ENCODE peak calls at places on chromosomes 6 and 20, in four cellular contexts. One of them, this sample, is unnamed. For H3K4me1, the result is how much of the 10 kb centered on the place peaks cover.

GRCh38 chr6:129102741-129103140 is 219.8 kb downstream of the LAMA2 start:
- DNase-seq in K562: no peak
- DNase-seq in HCT116: no peak
- DNase-seq in HepG2: no peak
- DNase-seq in this sample: no peak

GRCh38 chr6:47476794-47477496 is 644 bp upstream of the CD2AP start:
- DNase-seq in K562: no peak
- DNase-seq in HCT116: no peak
- DNase-seq in HepG2: peak
- DNase-seq in this sample: no peak

GRCh38 chr6:13300649-13301590 is 27.4 kb downstream of the TBC1D7 start:
- DNase-seq in K562: no peak
- DNase-seq in HCT116: no peak
- DNase-seq in HepG2: peak
- DNase-seq in this sample: no peak

GRCh38 chr6:1094306-1094705 is 217.6 kb upstream of the FOXQ1 start:
- DNase-seq in K562: no peak
- DNase-seq in HCT116: no peak
- DNase-seq in HepG2: no peak
- DNase-seq in this sample: no peak

GRCh38 chr20:63525968-63526367 is 5.4 kb downstream of the PPDPF start:
- DNase-seq in K562: no peak
- DNase-seq in HCT116: no peak
- DNase-seq in HepG2: no peak
- DNase-seq in this sample: no peak

GRCh38 chr20:46357030-46357514 is 48.8 kb upstream of the CDH22 start:
- DNase-seq in K562: no peak
- DNase-seq in HCT116: no peak
- DNase-seq in HepG2: no peak
- DNase-seq in this sample: no peak

GRCh38 chr6:163694988-163695942 is 280.7 kb downstream of the QKI start:
- DNase-seq in K562: no peak
- DNase-seq in HCT116: no peak
- DNase-seq in HepG2: peak
- DNase-seq in this sample: no peak

GRCh38 chr6:69303382-69303781 is 493.4 kb downstream of the LMBRD1 start:
- DNase-seq in K562: no peak
- DNase-seq in HCT116: no peak
- DNase-seq in HepG2: no peak
- DNase-seq in this sample: no peak

GRCh38 chr20:51910202-51911050 is 108.1 kb upstream of the SALL4 start:
- DNase-seq in K562: no peak
- DNase-seq in HCT116: no peak
- DNase-seq in HepG2: no peak
- DNase-seq in this sample: no peak

GRCh38 chr20:23664954-23665353 is 23.9 kb downstream of the CST4 start:
- DNase-seq in K562: no peak
- DNase-seq in HCT116: no peak
- DNase-seq in HepG2: no peak
- DNase-seq in this sample: no peak

GRCh38 chr20:40583195-40583594 is 105.8 kb downstream of the MAFB start:
- DNase-seq in K562: no peak
- DNase-seq in HCT116: no peak
- DNase-seq in HepG2: no peak
- DNase-seq in this sample: no peak

GRCh38 chr6:5471637-5472430 is 210.5 kb downstream of the FARS2 start:
- DNase-seq in K562: no peak
- DNase-seq in HCT116: no peak
- DNase-seq in HepG2: no peak
- DNase-seq in this sample: no peak

GRCh38 chr6:31609519-31610406 is 5.3 kb upstream of the AIF1 start:
- DNase-seq in K562: no peak
- DNase-seq in HCT116: no peak
- DNase-seq in HepG2: no peak
- DNase-seq in this sample: no peak

GRCh38 chr6:146305098-146305497 is 238.5 kb upstream of the RAB32 start:
- DNase-seq in K562: no peak
- DNase-seq in HCT116: no peak
- DNase-seq in HepG2: no peak
- DNase-seq in this sample: no peak

GRCh38 chr6:101666256-101666655 is 272.7 kb downstream of the GRIK2 start:
- DNase-seq in K562: no peak
- DNase-seq in HCT116: peak
- DNase-seq in HepG2: peak
- DNase-seq in this sample: peak

GRCh38 chr6:21409231-21409630 is 184.3 kb upstream of the SOX4 start:
- DNase-seq in K562: no peak
- DNase-seq in HCT116: no peak
- DNase-seq in HepG2: no peak
- DNase-seq in this sample: no peak

GRCh38 chr6:95249176-95249575 is 328.2 kb upstream of the MANEA start:
- DNase-seq in K562: no peak
- DNase-seq in HCT116: no peak
- DNase-seq in HepG2: no peak
- DNase-seq in this sample: no peak

GRCh38 chr6:157106487-157106886 is 216.8 kb downstream of the TMEM242 start:
- DNase-seq in K562: no peak
- DNase-seq in HCT116: peak
- DNase-seq in HepG2: no peak
- DNase-seq in this sample: peak

GRCh38 chr6:168332020-168332419 is 12.4 kb upstream of the DACT2 start:
- DNase-seq in K562: no peak
- DNase-seq in HCT116: no peak
- DNase-seq in HepG2: no peak
- DNase-seq in this sample: no peak

GRCh38 chr6:35053701-35054100 is 87.4 kb downstream of the TCP11 start:
- DNase-seq in K562: no peak
- DNase-seq in HCT116: no peak
- DNase-seq in HepG2: no peak
- DNase-seq in this sample: no peak

GRCh38 chr6:108156180-108156937 is 9.5 kb upstream of the NR2E1 start:
- DNase-seq in K562: no peak
- DNase-seq in HCT116: no peak
- DNase-seq in HepG2: peak
- DNase-seq in this sample: no peak

GRCh38 chr6:163825033-163825432 is 410.5 kb downstream of the QKI start:
- DNase-seq in K562: no peak
- DNase-seq in HCT116: no peak
- DNase-seq in HepG2: no peak
- DNase-seq in this sample: no peak

GRCh38 chr6:52233975-52234823 is 10.1 kb downstream of the IL17F start:
- DNase-seq in K562: peak
- DNase-seq in HCT116: peak
- DNase-seq in HepG2: peak
- DNase-seq in this sample: peak

GRCh38 chr6:33410711-33411631 is at the start of gene PHF1:
- DNase-seq in K562: peak
- DNase-seq in HCT116: peak
- DNase-seq in HepG2: no peak
- DNase-seq in this sample: no peak

GRCh38 chr6:159042003-159042823 is 2.6 kb downstream of the TAGAP start:
- DNase-seq in K562: peak
- DNase-seq in HCT116: peak
- DNase-seq in HepG2: peak
- DNase-seq in this sample: peak

GRCh38 chr20:21137078-21137477 is 11.2 kb downstream of the KIZ start:
- DNase-seq in K562: no peak
- DNase-seq in HCT116: no peak
- DNase-seq in HepG2: no peak
- DNase-seq in this sample: no peak

GRCh38 chr20:44407402-44408184 is 52.1 kb downstream of the HNF4A start:
- DNase-seq in K562: peak
- DNase-seq in HCT116: peak
- DNase-seq in HepG2: no peak
- DNase-seq in this sample: no peak

DNA sequence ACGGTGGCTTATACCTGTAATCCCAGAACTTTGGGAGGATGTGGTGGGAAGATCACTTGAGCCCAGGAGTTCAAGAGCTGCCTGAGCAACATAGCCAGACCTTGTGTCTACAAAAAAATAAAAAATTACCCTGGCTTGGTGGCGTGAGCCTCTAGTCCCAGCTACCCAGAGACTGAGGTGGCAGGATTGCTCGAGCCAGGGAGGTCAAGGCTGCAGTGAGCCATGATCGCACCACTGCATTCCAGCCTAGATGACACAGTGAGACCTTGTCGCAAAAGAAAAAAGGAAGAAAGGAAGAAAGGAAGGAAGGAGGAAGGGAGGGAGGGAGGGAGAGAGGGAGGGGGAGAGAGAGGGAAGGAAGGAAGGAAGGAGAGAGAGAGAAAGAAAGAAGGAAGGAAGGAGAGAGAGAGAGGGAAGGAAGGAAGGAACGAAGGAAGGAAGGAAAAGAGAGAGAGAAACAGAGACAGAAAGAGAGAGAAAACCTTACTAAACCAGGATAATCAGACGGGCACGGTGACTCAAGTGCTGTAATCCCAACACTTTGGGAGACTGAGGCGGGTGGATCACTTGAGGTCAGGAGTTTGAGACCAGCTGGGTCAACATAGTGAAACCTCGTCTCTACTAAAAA is 10.9 kb upstream of the PNRC1 start:
- DNase-seq in K562: no peak
- DNase-seq in HCT116: no peak
- DNase-seq in HepG2: no peak
- DNase-seq in this sample: no peak
- TF ChIP-seq TCF7L2 in K562: no peak
- TF ChIP-seq TCF7L2 in HCT116: no peak
- TF ChIP-seq TCF7L2 in HepG2: no peak
- TF ChIP-seq TCF7L2 in this sample: no peak

GRCh38 chr20:61125536-61126180 is 126.4 kb upstream of the CDH4 start:
- DNase-seq in K562: no peak
- DNase-seq in HCT116: no peak
- DNase-seq in HepG2: no peak
- DNase-seq in this sample: no peak

GRCh38 chr20:61125076-61125475 is 127.0 kb upstream of the CDH4 start:
- DNase-seq in K562: no peak
- DNase-seq in HCT116: no peak
- DNase-seq in HepG2: no peak
- DNase-seq in this sample: no peak

GRCh38 chr20:61123286-61123685 is 128.8 kb upstream of the CDH4 start:
- DNase-seq in K562: no peak
- DNase-seq in HCT116: no peak
- DNase-seq in HepG2: no peak
- DNase-seq in this sample: no peak

GRCh38 chr20:61121661-61122060 is 130.4 kb upstream of the CDH4 start:
- DNase-seq in K562: no peak
- DNase-seq in HCT116: no peak
- DNase-seq in HepG2: no peak
- DNase-seq in this sample: no peak

GRCh38 chr20:61123751-61124368 is 128.2 kb upstream of the CDH4 start:
- DNase-seq in K562: no peak
- DNase-seq in HCT116: no peak
- DNase-seq in HepG2: no peak
- DNase-seq in this sample: no peak
- H3K4me1 ChIP-seq in K562: under half
- H3K4me1 ChIP-seq in HCT116: under half
- H3K4me1 ChIP-seq in HepG2: under half
- H3K4me1 ChIP-seq in this sample: under half

DNA sequence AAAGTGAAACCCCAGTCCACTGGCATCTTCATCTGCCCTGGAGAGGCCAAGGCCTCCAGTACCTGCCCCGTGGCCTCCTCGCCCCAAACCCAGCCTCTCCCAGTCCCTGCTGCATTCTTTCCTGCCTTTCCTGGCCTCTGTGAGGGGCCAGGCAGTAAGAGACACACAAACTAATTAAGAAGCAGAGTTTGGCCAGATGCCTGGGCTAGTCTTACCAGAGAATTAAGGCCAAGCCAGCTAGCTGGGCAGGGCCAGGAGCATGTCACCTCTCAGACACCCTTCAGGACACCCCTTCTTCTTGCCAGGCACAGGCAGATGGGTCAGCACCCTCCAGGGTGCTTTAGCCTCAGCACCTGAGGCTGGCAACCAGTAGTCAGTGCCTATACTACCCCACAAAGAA is 2.4 kb downstream of the MDGA1 start:
- DNase-seq in K562: no peak
- DNase-seq in HCT116: no peak
- DNase-seq in HepG2: no peak
- DNase-seq in this sample: no peak
- H3K4me3 ChIP-seq in K562: no peak
- H3K4me3 ChIP-seq in HCT116: no peak
- H3K4me3 ChIP-seq in HepG2: no peak
- H3K4me3 ChIP-seq in this sample: no peak

GRCh38 chr6:36924131-36924530 is 30.4 kb upstream of the PI16 start:
- DNase-seq in K562: no peak
- DNase-seq in HCT116: no peak
- DNase-seq in HepG2: no peak
- DNase-seq in this sample: no peak
- TF ChIP-seq TCF7L2 in K562: no peak
- TF ChIP-seq TCF7L2 in HCT116: no peak
- TF ChIP-seq TCF7L2 in HepG2: no peak
- TF ChIP-seq TCF7L2 in this sample: no peak

GRCh38 chr6:165487347-165487746 is 175.7 kb downstream of the PDE10A start:
- DNase-seq in K562: no peak
- DNase-seq in HCT116: no peak
- DNase-seq in HepG2: no peak
- DNase-seq in this sample: no peak
- H3K4me1 ChIP-seq in K562: under half
- H3K4me1 ChIP-seq in HCT116: under half
- H3K4me1 ChIP-seq in HepG2: under half
- H3K4me1 ChIP-seq in this sample: under half

GRCh38 chr6:28811873-28812272 is 111.9 kb downstream of the TRIM27 start:
- DNase-seq in K562: peak
- DNase-seq in HCT116: no peak
- DNase-seq in HepG2: peak
- DNase-seq in this sample: no peak

GRCh38 chr6:28810655-28811053 is 113.1 kb downstream of the TRIM27 start:
- DNase-seq in K562: no peak
- DNase-seq in HCT116: no peak
- DNase-seq in HepG2: no peak
- DNase-seq in this sample: no peak

GRCh38 chr6:28807682-28808280 is 116.0 kb downstream of the TRIM27 start:
- DNase-seq in K562: peak
- DNase-seq in HCT116: peak
- DNase-seq in HepG2: peak
- DNase-seq in this sample: no peak

GRCh38 chr6:28808383-28808782 is 115.4 kb downstream of the TRIM27 start:
- DNase-seq in K562: no peak
- DNase-seq in HCT116: no peak
- DNase-seq in HepG2: no peak
- DNase-seq in this sample: no peak

GRCh38 chr6:28809947-28810654 is 113.7 kb downstream of the TRIM27 start:
- DNase-seq in K562: peak
- DNase-seq in HCT116: no peak
- DNase-seq in HepG2: no peak
- DNase-seq in this sample: no peak
- H3K4me3 ChIP-seq in K562: peak
- H3K4me3 ChIP-seq in HCT116: no peak
- H3K4me3 ChIP-seq in HepG2: peak
- H3K4me3 ChIP-seq in this sample: peak